ENCODE peak calls at places on chromosomes 3 and 15, in four cellular contexts. M is cardiac fibroblast; Z is activated gamma-delta T cell treated with Interleukin-2 at 50 U/mL for 16 hours; N is activated naive CD4-positive, alpha-beta T cell. U is an unnamed sample.

GRCh38 chr15:70687432-70687831 is 75.9 kb downstream of the UACA start:
- DNase-seq in M (no peak), Z (no peak), N (no peak), U (no peak)

GRCh38 chr15:98647026-98647773 is 1.1 kb upstream of the IGF1R start:
- DNase-seq in N (peak), M (peak), Z (peak), U (peak)

GRCh38 chr15:41804920-41805666 is 22.8 kb upstream of the JMJD7 start:
- DNase-seq in Z (no peak), M (no peak), N (no peak), U (peak)

GRCh38 chr15:34223904-34224596 is 766 bp upstream of the EMC4 start:
- DNase-seq in M (no peak), N (no peak), Z (no peak), U (peak)

GRCh38 chr3:23071758-23072157 is 131.4 kb upstream of the UBE2E2 start:
- DNase-seq in M (no peak), N (no peak), Z (no peak), U (no peak)

GRCh38 chr15:90062729-90063684 is 39.3 kb downstream of the IDH2 start:
- DNase-seq in Z (no peak), N (no peak), M (no peak), U (no peak)

GRCh38 chr3:144363856-144364255 is 392.2 kb downstream of the DIPK2A start:
- DNase-seq in Z (no peak), M (no peak), N (no peak), U (no peak)

GRCh38 chr3:131960324-131960723 is 74.5 kb downstream of the CPNE4 start:
- DNase-seq in M (peak), Z (no peak), N (no peak), U (no peak)

GRCh38 chr3:178777718-178778411 is 241.6 kb downstream of the KCNMB2 start:
- DNase-seq in Z (no peak), M (peak), N (no peak), U (peak)

GRCh38 chr3:85387913-85388510 is 429.2 kb downstream of the CADM2 start:
- DNase-seq in N (no peak), Z (no peak), M (no peak), U (no peak)

GRCh38 chr3:164903820-164904451 is 174.4 kb downstream of the SI start:
- DNase-seq in Z (no peak), N (no peak), M (no peak), U (peak)

GRCh38 chr3:89171681-89172080 is 64.3 kb downstream of the EPHA3 start:
- DNase-seq in M (no peak), N (no peak), Z (no peak), U (no peak)